ENCODE peak calls at places on chromosomes 12 and 14, in seven cellular contexts. One of them, this sample, is unnamed.

GRCh38 chr12:25960176-25960575 is 1.7 kb downstream of the RASSF8 start:
- DNase-seq in fibroblast of lung: peak
- DNase-seq in EH: peak
- DNase-seq in fibroblast of the aortic adventitia: peak
- DNase-seq in NCI-H187: no peak
- DNase-seq in stimulated activated CD8-positive, alpha-beta memory T cell treated with anti-CD3 and anti-CD28 coated beads, Interleukin-15, amount 100 ng/mL, for 24 hours: no peak
- DNase-seq in AG10803: peak
- DNase-seq in this sample: no peak

GRCh38 chr12:123966596-123966995 is 6.0 kb downstream of the CCDC92 start:
- DNase-seq in fibroblast of the aortic adventitia: peak
- DNase-seq in EH: peak
- DNase-seq in AG10803: peak
- DNase-seq in stimulated activated CD8-positive, alpha-beta memory T cell treated with anti-CD3 and anti-CD28 coated beads, Interleukin-15, amount 100 ng/mL, for 24 hours: no peak
- DNase-seq in fibroblast of lung: peak
- DNase-seq in NCI-H187: no peak
- DNase-seq in this sample: peak

GRCh38 chr14:32078030-32078793 is 1.1 kb downstream of the ARHGAP5 start:
- DNase-seq in fibroblast of the aortic adventitia: peak
- DNase-seq in NCI-H187: peak
- DNase-seq in fibroblast of lung: peak
- DNase-seq in AG10803: peak
- DNase-seq in EH: peak
- DNase-seq in stimulated activated CD8-positive, alpha-beta memory T cell treated with anti-CD3 and anti-CD28 coated beads, Interleukin-15, amount 100 ng/mL, for 24 hours: no peak
- DNase-seq in this sample: peak

GRCh38 chr14:54698501-54698900 is 131.6 kb downstream of the SAMD4A start:
- DNase-seq in EH: no peak
- DNase-seq in fibroblast of lung: no peak
- DNase-seq in fibroblast of the aortic adventitia: no peak
- DNase-seq in stimulated activated CD8-positive, alpha-beta memory T cell treated with anti-CD3 and anti-CD28 coated beads, Interleukin-15, amount 100 ng/mL, for 24 hours: no peak
- DNase-seq in AG10803: no peak
- DNase-seq in NCI-H187: no peak
- DNase-seq in this sample: no peak

GRCh38 chr14:65025818-65026217 is 39.1 kb downstream of the FNTB start:
- DNase-seq in fibroblast of lung: peak
- DNase-seq in AG10803: no peak
- DNase-seq in stimulated activated CD8-positive, alpha-beta memory T cell treated with anti-CD3 and anti-CD28 coated beads, Interleukin-15, amount 100 ng/mL, for 24 hours: no peak
- DNase-seq in fibroblast of the aortic adventitia: peak
- DNase-seq in EH: no peak
- DNase-seq in NCI-H187: no peak
- DNase-seq in this sample: no peak

GRCh38 chr14:36346052-36346451 is 25.6 kb upstream of the MBIP start:
- DNase-seq in EH: no peak
- DNase-seq in NCI-H187: peak
- DNase-seq in stimulated activated CD8-positive, alpha-beta memory T cell treated with anti-CD3 and anti-CD28 coated beads, Interleukin-15, amount 100 ng/mL, for 24 hours: no peak
- DNase-seq in fibroblast of the aortic adventitia: no peak
- DNase-seq in fibroblast of lung: no peak
- DNase-seq in AG10803: no peak
- DNase-seq in this sample: no peak

GRCh38 chr14:74568896-74569295 is 43.1 kb downstream of the LTBP2 start:
- DNase-seq in stimulated activated CD8-positive, alpha-beta memory T cell treated with anti-CD3 and anti-CD28 coated beads, Interleukin-15, amount 100 ng/mL, for 24 hours: no peak
- DNase-seq in AG10803: peak
- DNase-seq in fibroblast of lung: peak
- DNase-seq in fibroblast of the aortic adventitia: peak
- DNase-seq in EH: peak
- DNase-seq in NCI-H187: no peak
- DNase-seq in this sample: no peak

GRCh38 chr14:106665814-106666213 is 1139.4 kb downstream of the TMEM121 start:
- DNase-seq in AG10803: no peak
- DNase-seq in fibroblast of lung: no peak
- DNase-seq in fibroblast of the aortic adventitia: no peak
- DNase-seq in EH: no peak
- DNase-seq in stimulated activated CD8-positive, alpha-beta memory T cell treated with anti-CD3 and anti-CD28 coated beads, Interleukin-15, amount 100 ng/mL, for 24 hours: no peak
- DNase-seq in NCI-H187: no peak
- DNase-seq in this sample: no peak

GRCh38 chr12:82838827-82839226 is 152.1 kb downstream of the TMTC2 start:
- DNase-seq in fibroblast of the aortic adventitia: peak
- DNase-seq in EH: no peak
- DNase-seq in NCI-H187: no peak
- DNase-seq in AG10803: no peak
- DNase-seq in fibroblast of lung: no peak
- DNase-seq in stimulated activated CD8-positive, alpha-beta memory T cell treated with anti-CD3 and anti-CD28 coated beads, Interleukin-15, amount 100 ng/mL, for 24 hours: no peak
- DNase-seq in this sample: no peak

GRCh38 chr12:115411121-115411520 is 727.1 kb upstream of the TBX3 start:
- DNase-seq in stimulated activated CD8-positive, alpha-beta memory T cell treated with anti-CD3 and anti-CD28 coated beads, Interleukin-15, amount 100 ng/mL, for 24 hours: no peak
- DNase-seq in AG10803: no peak
- DNase-seq in fibroblast of lung: no peak
- DNase-seq in EH: peak
- DNase-seq in fibroblast of the aortic adventitia: no peak
- DNase-seq in NCI-H187: no peak
- DNase-seq in this sample: no peak

GRCh38 chr12:54215990-54216579 is 27.3 kb upstream of the SMUG1 start:
- DNase-seq in fibroblast of the aortic adventitia: no peak
- DNase-seq in NCI-H187: no peak
- DNase-seq in AG10803: no peak
- DNase-seq in EH: no peak
- DNase-seq in stimulated activated CD8-positive, alpha-beta memory T cell treated with anti-CD3 and anti-CD28 coated beads, Interleukin-15, amount 100 ng/mL, for 24 hours: no peak
- DNase-seq in fibroblast of lung: no peak
- DNase-seq in this sample: no peak

GRCh38 chr14:91140672-91141071 is 26.8 kb downstream of the DGLUCY start:
- DNase-seq in fibroblast of the aortic adventitia: peak
- DNase-seq in EH: no peak
- DNase-seq in NCI-H187: no peak
- DNase-seq in stimulated activated CD8-positive, alpha-beta memory T cell treated with anti-CD3 and anti-CD28 coated beads, Interleukin-15, amount 100 ng/mL, for 24 hours: no peak
- DNase-seq in AG10803: no peak
- DNase-seq in fibroblast of lung: peak
- DNase-seq in this sample: no peak

GRCh38 chr12:108394196-108394595 is 55.1 kb upstream of the CMKLR1 start:
- DNase-seq in fibroblast of lung: peak
- DNase-seq in fibroblast of the aortic adventitia: peak
- DNase-seq in AG10803: peak
- DNase-seq in stimulated activated CD8-positive, alpha-beta memory T cell treated with anti-CD3 and anti-CD28 coated beads, Interleukin-15, amount 100 ng/mL, for 24 hours: no peak
- DNase-seq in NCI-H187: peak
- DNase-seq in EH: peak
- DNase-seq in this sample: no peak

GRCh38 chr12:45216297-45216982 is 545 bp downstream of the ANO6 start:
- DNase-seq in EH: peak
- DNase-seq in fibroblast of the aortic adventitia: peak
- DNase-seq in stimulated activated CD8-positive, alpha-beta memory T cell treated with anti-CD3 and anti-CD28 coated beads, Interleukin-15, amount 100 ng/mL, for 24 hours: peak
- DNase-seq in AG10803: peak
- DNase-seq in NCI-H187: no peak
- DNase-seq in fibroblast of lung: peak
- DNase-seq in this sample: peak

GRCh38 chr12:119594399-119594730 is 791 bp downstream of the TMEM233 start:
- DNase-seq in NCI-H187: no peak
- DNase-seq in fibroblast of the aortic adventitia: peak
- DNase-seq in EH: no peak
- DNase-seq in stimulated activated CD8-positive, alpha-beta memory T cell treated with anti-CD3 and anti-CD28 coated beads, Interleukin-15, amount 100 ng/mL, for 24 hours: no peak
- DNase-seq in AG10803: no peak
- DNase-seq in fibroblast of lung: no peak
- DNase-seq in this sample: peak

GRCh38 chr12:54349031-54349430 is 15.3 kb downstream of the GPR84 start:
- DNase-seq in fibroblast of lung: no peak
- DNase-seq in EH: no peak
- DNase-seq in NCI-H187: no peak
- DNase-seq in fibroblast of the aortic adventitia: no peak
- DNase-seq in AG10803: no peak
- DNase-seq in stimulated activated CD8-positive, alpha-beta memory T cell treated with anti-CD3 and anti-CD28 coated beads, Interleukin-15, amount 100 ng/mL, for 24 hours: no peak
- DNase-seq in this sample: no peak

GRCh38 chr12:52724384-52724783 is 21.1 kb upstream of the KRT77 start:
- DNase-seq in NCI-H187: no peak
- DNase-seq in stimulated activated CD8-positive, alpha-beta memory T cell treated with anti-CD3 and anti-CD28 coated beads, Interleukin-15, amount 100 ng/mL, for 24 hours: no peak
- DNase-seq in AG10803: no peak
- DNase-seq in EH: no peak
- DNase-seq in fibroblast of lung: no peak
- DNase-seq in fibroblast of the aortic adventitia: no peak
- DNase-seq in this sample: no peak

GRCh38 chr12:7628401-7628961 is 37.2 kb downstream of the APOBEC1 start:
- DNase-seq in fibroblast of the aortic adventitia: no peak
- DNase-seq in NCI-H187: no peak
- DNase-seq in fibroblast of lung: no peak
- DNase-seq in stimulated activated CD8-positive, alpha-beta memory T cell treated with anti-CD3 and anti-CD28 coated beads, Interleukin-15, amount 100 ng/mL, for 24 hours: no peak
- DNase-seq in EH: no peak
- DNase-seq in AG10803: no peak
- DNase-seq in this sample: no peak

GRCh38 chr12:50589650-50590435 is 85.1 kb downstream of the DIP2B start:
- DNase-seq in NCI-H187: no peak
- DNase-seq in EH: peak
- DNase-seq in AG10803: peak
- DNase-seq in fibroblast of the aortic adventitia: peak
- DNase-seq in stimulated activated CD8-positive, alpha-beta memory T cell treated with anti-CD3 and anti-CD28 coated beads, Interleukin-15, amount 100 ng/mL, for 24 hours: no peak
- DNase-seq in fibroblast of lung: peak
- DNase-seq in this sample: peak

GRCh38 chr14:53054457-53054856 is 98.7 kb downstream of the DDHD1 start:
- DNase-seq in NCI-H187: no peak
- DNase-seq in AG10803: peak
- DNase-seq in fibroblast of the aortic adventitia: peak
- DNase-seq in stimulated activated CD8-positive, alpha-beta memory T cell treated with anti-CD3 and anti-CD28 coated beads, Interleukin-15, amount 100 ng/mL, for 24 hours: no peak
- DNase-seq in fibroblast of lung: peak
- DNase-seq in EH: peak
- DNase-seq in this sample: peak

GRCh38 chr12:12902036-12902435 is 10.7 kb downstream of the GPRC5A start:
- DNase-seq in fibroblast of lung: peak
- DNase-seq in stimulated activated CD8-positive, alpha-beta memory T cell treated with anti-CD3 and anti-CD28 coated beads, Interleukin-15, amount 100 ng/mL, for 24 hours: no peak
- DNase-seq in NCI-H187: no peak
- DNase-seq in AG10803: peak
- DNase-seq in EH: peak
- DNase-seq in fibroblast of the aortic adventitia: peak
- DNase-seq in this sample: peak

GRCh38 chr14:62532186-62532585 is 513.1 kb downstream of the KCNH5 start:
- DNase-seq in fibroblast of lung: no peak
- DNase-seq in stimulated activated CD8-positive, alpha-beta memory T cell treated with anti-CD3 and anti-CD28 coated beads, Interleukin-15, amount 100 ng/mL, for 24 hours: no peak
- DNase-seq in AG10803: no peak
- DNase-seq in NCI-H187: no peak
- DNase-seq in fibroblast of the aortic adventitia: no peak
- DNase-seq in EH: no peak
- DNase-seq in this sample: peak

GRCh38 chr14:20698018-20698329 is 9.4 kb downstream of the ANG start:
- DNase-seq in EH: no peak
- DNase-seq in AG10803: no peak
- DNase-seq in NCI-H187: no peak
- DNase-seq in fibroblast of lung: no peak
- DNase-seq in stimulated activated CD8-positive, alpha-beta memory T cell treated with anti-CD3 and anti-CD28 coated beads, Interleukin-15, amount 100 ng/mL, for 24 hours: no peak
- DNase-seq in fibroblast of the aortic adventitia: no peak
- DNase-seq in this sample: no peak

GRCh38 chr12:93311827-93312226 is 65.9 kb upstream of the NUDT4 start:
- DNase-seq in fibroblast of the aortic adventitia: no peak
- DNase-seq in stimulated activated CD8-positive, alpha-beta memory T cell treated with anti-CD3 and anti-CD28 coated beads, Interleukin-15, amount 100 ng/mL, for 24 hours: no peak
- DNase-seq in EH: peak
- DNase-seq in AG10803: no peak
- DNase-seq in fibroblast of lung: no peak
- DNase-seq in NCI-H187: no peak
- DNase-seq in this sample: peak

GRCh38 chr12:52692253-52692652 is 11.1 kb downstream of the KRT77 start:
- DNase-seq in stimulated activated CD8-positive, alpha-beta memory T cell treated with anti-CD3 and anti-CD28 coated beads, Interleukin-15, amount 100 ng/mL, for 24 hours: no peak
- DNase-seq in EH: no peak
- DNase-seq in fibroblast of the aortic adventitia: no peak
- DNase-seq in NCI-H187: no peak
- DNase-seq in AG10803: no peak
- DNase-seq in fibroblast of lung: no peak
- DNase-seq in this sample: no peak

GRCh38 chr12:75877588-75878381 is 153.8 kb downstream of the PHLDA1 start:
- DNase-seq in fibroblast of the aortic adventitia: peak
- DNase-seq in NCI-H187: no peak
- DNase-seq in fibroblast of lung: peak
- DNase-seq in AG10803: no peak
- DNase-seq in stimulated activated CD8-positive, alpha-beta memory T cell treated with anti-CD3 and anti-CD28 coated beads, Interleukin-15, amount 100 ng/mL, for 24 hours: no peak
- DNase-seq in EH: no peak
- DNase-seq in this sample: no peak

GRCh38 chr14:22448905-22449611 is 140.0 kb downstream of the DAD1 start:
- DNase-seq in fibroblast of the aortic adventitia: no peak
- DNase-seq in EH: peak
- DNase-seq in fibroblast of lung: peak
- DNase-seq in AG10803: peak
- DNase-seq in NCI-H187: no peak
- DNase-seq in stimulated activated CD8-positive, alpha-beta memory T cell treated with anti-CD3 and anti-CD28 coated beads, Interleukin-15, amount 100 ng/mL, for 24 hours: no peak
- DNase-seq in this sample: no peak

GRCh38 chr12:75656650-75657049 is 145.2 kb upstream of the KRR1 start:
- DNase-seq in AG10803: peak
- DNase-seq in fibroblast of the aortic adventitia: peak
- DNase-seq in stimulated activated CD8-positive, alpha-beta memory T cell treated with anti-CD3 and anti-CD28 coated beads, Interleukin-15, amount 100 ng/mL, for 24 hours: no peak
- DNase-seq in NCI-H187: no peak
- DNase-seq in fibroblast of lung: peak
- DNase-seq in EH: peak
- DNase-seq in this sample: peak

GRCh38 chr12:49825360-49825970 is 2.7 kb downstream of the NCKAP5L start:
- DNase-seq in fibroblast of the aortic adventitia: peak
- DNase-seq in fibroblast of lung: peak
- DNase-seq in NCI-H187: no peak
- DNase-seq in EH: peak
- DNase-seq in AG10803: peak
- DNase-seq in stimulated activated CD8-positive, alpha-beta memory T cell treated with anti-CD3 and anti-CD28 coated beads, Interleukin-15, amount 100 ng/mL, for 24 hours: no peak
- DNase-seq in this sample: peak

GRCh38 chr14:85296466-85297210 is 233.3 kb upstream of the FLRT2 start:
- DNase-seq in EH: peak
- DNase-seq in fibroblast of the aortic adventitia: peak
- DNase-seq in AG10803: peak
- DNase-seq in NCI-H187: no peak
- DNase-seq in fibroblast of lung: peak
- DNase-seq in stimulated activated CD8-positive, alpha-beta memory T cell treated with anti-CD3 and anti-CD28 coated beads, Interleukin-15, amount 100 ng/mL, for 24 hours: no peak
- DNase-seq in this sample: peak

GRCh38 chr12:6824085-6824800 is 2.6 kb downstream of the GPR162 start:
- DNase-seq in AG10803: no peak
- DNase-seq in NCI-H187: no peak
- DNase-seq in stimulated activated CD8-positive, alpha-beta memory T cell treated with anti-CD3 and anti-CD28 coated beads, Interleukin-15, amount 100 ng/mL, for 24 hours: no peak
- DNase-seq in fibroblast of lung: no peak
- DNase-seq in EH: no peak
- DNase-seq in fibroblast of the aortic adventitia: no peak
- DNase-seq in this sample: no peak

GRCh38 chr12:107126688-107127481 is 33.5 kb upstream of the CRY1 start:
- DNase-seq in fibroblast of the aortic adventitia: peak
- DNase-seq in EH: peak
- DNase-seq in AG10803: peak
- DNase-seq in stimulated activated CD8-positive, alpha-beta memory T cell treated with anti-CD3 and anti-CD28 coated beads, Interleukin-15, amount 100 ng/mL, for 24 hours: no peak
- DNase-seq in fibroblast of lung: no peak
- DNase-seq in NCI-H187: no peak
- DNase-seq in this sample: no peak

GRCh38 chr12:125633686-125634085 is 568.5 kb downstream of the AACS start:
- DNase-seq in EH: no peak
- DNase-seq in stimulated activated CD8-positive, alpha-beta memory T cell treated with anti-CD3 and anti-CD28 coated beads, Interleukin-15, amount 100 ng/mL, for 24 hours: no peak
- DNase-seq in fibroblast of the aortic adventitia: no peak
- DNase-seq in fibroblast of lung: no peak
- DNase-seq in NCI-H187: no peak
- DNase-seq in AG10803: no peak
- DNase-seq in this sample: no peak

GRCh38 chr12:91361864-91362263 is 179.2 kb upstream of the DCN start:
- DNase-seq in fibroblast of lung: peak
- DNase-seq in EH: peak
- DNase-seq in NCI-H187: no peak
- DNase-seq in AG10803: peak
- DNase-seq in fibroblast of the aortic adventitia: peak
- DNase-seq in stimulated activated CD8-positive, alpha-beta memory T cell treated with anti-CD3 and anti-CD28 coated beads, Interleukin-15, amount 100 ng/mL, for 24 hours: no peak
- DNase-seq in this sample: no peak

GRCh38 chr12:68175566-68176033 is 16.1 kb upstream of the IFNG start:
- DNase-seq in stimulated activated CD8-positive, alpha-beta memory T cell treated with anti-CD3 and anti-CD28 coated beads, Interleukin-15, amount 100 ng/mL, for 24 hours: no peak
- DNase-seq in fibroblast of the aortic adventitia: no peak
- DNase-seq in NCI-H187: peak
- DNase-seq in fibroblast of lung: no peak
- DNase-seq in AG10803: no peak
- DNase-seq in EH: no peak
- DNase-seq in this sample: no peak

GRCh38 chr12:75135021-75135420 is 74.6 kb downstream of the KCNC2 start:
- DNase-seq in EH: no peak
- DNase-seq in NCI-H187: no peak
- DNase-seq in fibroblast of the aortic adventitia: no peak
- DNase-seq in fibroblast of lung: no peak
- DNase-seq in stimulated activated CD8-positive, alpha-beta memory T cell treated with anti-CD3 and anti-CD28 coated beads, Interleukin-15, amount 100 ng/mL, for 24 hours: no peak
- DNase-seq in AG10803: no peak
- DNase-seq in this sample: no peak

GRCh38 chr12:57477710-57478681 is 1.7 kb downstream of the ARHGAP9 start:
- DNase-seq in fibroblast of the aortic adventitia: no peak
- DNase-seq in AG10803: no peak
- DNase-seq in NCI-H187: no peak
- DNase-seq in EH: peak
- DNase-seq in stimulated activated CD8-positive, alpha-beta memory T cell treated with anti-CD3 and anti-CD28 coated beads, Interleukin-15, amount 100 ng/mL, for 24 hours: no peak
- DNase-seq in fibroblast of lung: no peak
- DNase-seq in this sample: peak

This sample was measured in astrocyte.